ENCODE peak calls at places on chromosomes 2 and 18, in four cellular contexts. One of them, this sample, is unnamed.

GRCh38 chr2:134482766-134483340 is 229.0 kb downstream of the MGAT5 start:
- DNase-seq in cardiac muscle cell: no peak
- DNase-seq in CD4-positive, alpha-beta T cell: no peak
- DNase-seq in adrenal gland: no peak
- DNase-seq in this sample: no peak

GRCh38 chr18:29874519-29875098 is 1167.9 kb downstream of the DSC3 start:
- DNase-seq in CD4-positive, alpha-beta T cell: no peak
- DNase-seq in adrenal gland: no peak
- DNase-seq in cardiac muscle cell: peak; percentile 51
- DNase-seq in this sample: no peak

GRCh38 chr2:109009920-109010610 is 21.0 kb upstream of the EDAR start:
- DNase-seq in cardiac muscle cell: no peak
- DNase-seq in CD4-positive, alpha-beta T cell: no peak
- DNase-seq in adrenal gland: no peak
- DNase-seq in this sample: no peak

GRCh38 chr2:42105330-42106256 is 57.8 kb downstream of the PKDCC start:
- DNase-seq in cardiac muscle cell: no peak
- DNase-seq in adrenal gland: peak; percentile 43
- DNase-seq in CD4-positive, alpha-beta T cell: peak; percentile 90
- DNase-seq in this sample: peak; percentile 47

GRCh38 chr18:55907352-55908045 is 319.5 kb upstream of the TCF4 start:
- DNase-seq in adrenal gland: no peak
- DNase-seq in CD4-positive, alpha-beta T cell: no peak
- DNase-seq in cardiac muscle cell: no peak
- DNase-seq in this sample: no peak

GRCh38 chr2:85135066-85135914 is 2.1 kb downstream of the TCF7L1 start:
- DNase-seq in adrenal gland: no peak
- DNase-seq in CD4-positive, alpha-beta T cell: no peak
- DNase-seq in cardiac muscle cell: peak; percentile 19
- DNase-seq in this sample: no peak

GRCh38 chr2:32711219-32711618 is 83.4 kb downstream of the TTC27 start:
- DNase-seq in adrenal gland: no peak
- DNase-seq in CD4-positive, alpha-beta T cell: no peak
- DNase-seq in cardiac muscle cell: no peak
- DNase-seq in this sample: no peak

GRCh38 chr2:239192975-239193374 is 207.8 kb downstream of the HDAC4 start:
- DNase-seq in cardiac muscle cell: no peak
- DNase-seq in CD4-positive, alpha-beta T cell: no peak
- DNase-seq in adrenal gland: peak; percentile 7
- DNase-seq in this sample: no peak

GRCh38 chr2:229713371-229714079 is 830 bp downstream of the DNER start:
- DNase-seq in CD4-positive, alpha-beta T cell: no peak
- DNase-seq in cardiac muscle cell: peak; percentile 41
- DNase-seq in adrenal gland: peak; percentile 79
- DNase-seq in this sample: no peak

GRCh38 chr2:149100739-149101699 is 62.5 kb downstream of the LYPD6B start:
- DNase-seq in adrenal gland: no peak
- DNase-seq in CD4-positive, alpha-beta T cell: no peak
- DNase-seq in cardiac muscle cell: no peak
- DNase-seq in this sample: no peak

DNA sequence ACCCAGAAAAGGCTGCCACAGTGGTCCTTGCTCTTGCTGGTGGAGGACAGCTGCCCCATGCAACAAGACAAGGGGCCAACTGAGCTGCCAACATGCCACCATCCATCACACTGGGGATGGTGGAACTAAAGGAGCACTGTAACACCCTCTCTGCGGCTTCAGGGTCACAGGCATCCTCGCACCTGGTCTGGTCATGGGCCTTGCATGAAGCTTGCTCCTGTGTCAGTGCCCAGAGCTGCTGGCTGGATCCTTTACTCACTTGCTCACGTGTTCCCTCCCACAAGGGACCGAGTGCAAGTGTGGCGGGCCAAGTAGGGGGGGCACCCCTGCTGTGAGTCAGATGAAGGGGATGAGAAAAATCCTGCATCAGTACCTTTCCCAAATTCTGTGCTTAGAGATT is 972.3 kb upstream of the DDX18 start:
- DNase-seq in adrenal gland: no peak
- DNase-seq in cardiac muscle cell: no peak
- DNase-seq in CD4-positive, alpha-beta T cell: no peak
- DNase-seq in this sample: no peak
- H3K9me3 ChIP-seq in adrenal gland: no peaks in the 10 kb centered on the region
- H3K9me3 ChIP-seq in cardiac muscle cell: no peaks in the 10 kb centered on the region
- H3K9me3 ChIP-seq in CD4-positive, alpha-beta T cell: no peaks in the 10 kb centered on the region
- H3K9me3 ChIP-seq in this sample: no peaks in the 10 kb centered on the region

DNA sequence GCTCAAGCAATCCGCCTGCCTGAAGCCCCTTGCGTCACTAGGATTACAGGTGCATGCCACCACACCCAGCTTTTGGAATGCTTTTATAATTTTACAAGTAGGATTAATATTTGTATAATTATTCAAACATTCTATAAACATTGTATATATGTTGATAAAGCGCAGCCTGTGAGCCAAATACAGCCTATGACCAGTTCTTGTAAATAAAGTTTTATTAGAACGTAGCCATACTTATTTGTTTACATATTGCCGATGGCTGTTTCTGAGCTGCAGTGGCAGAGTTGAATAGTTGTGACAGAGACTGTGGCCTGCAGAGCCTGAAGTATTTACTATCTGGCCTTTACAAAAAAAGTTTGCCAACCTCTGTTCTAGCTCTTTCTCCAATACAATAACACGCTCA is 232.6 kb downstream of the OTX1 start:
- DNase-seq in CD4-positive, alpha-beta T cell: no peak
- DNase-seq in adrenal gland: no peak
- DNase-seq in cardiac muscle cell: no peak
- DNase-seq in this sample: no peak
- H3K9me3 ChIP-seq in CD4-positive, alpha-beta T cell: peaks cover 34% of the 10 kb centered on the region
- H3K9me3 ChIP-seq in adrenal gland: no peaks in the 10 kb centered on the region
- H3K9me3 ChIP-seq in cardiac muscle cell: no peaks in the 10 kb centered on the region
- H3K9me3 ChIP-seq in this sample: no peaks in the 10 kb centered on the region

DNA sequence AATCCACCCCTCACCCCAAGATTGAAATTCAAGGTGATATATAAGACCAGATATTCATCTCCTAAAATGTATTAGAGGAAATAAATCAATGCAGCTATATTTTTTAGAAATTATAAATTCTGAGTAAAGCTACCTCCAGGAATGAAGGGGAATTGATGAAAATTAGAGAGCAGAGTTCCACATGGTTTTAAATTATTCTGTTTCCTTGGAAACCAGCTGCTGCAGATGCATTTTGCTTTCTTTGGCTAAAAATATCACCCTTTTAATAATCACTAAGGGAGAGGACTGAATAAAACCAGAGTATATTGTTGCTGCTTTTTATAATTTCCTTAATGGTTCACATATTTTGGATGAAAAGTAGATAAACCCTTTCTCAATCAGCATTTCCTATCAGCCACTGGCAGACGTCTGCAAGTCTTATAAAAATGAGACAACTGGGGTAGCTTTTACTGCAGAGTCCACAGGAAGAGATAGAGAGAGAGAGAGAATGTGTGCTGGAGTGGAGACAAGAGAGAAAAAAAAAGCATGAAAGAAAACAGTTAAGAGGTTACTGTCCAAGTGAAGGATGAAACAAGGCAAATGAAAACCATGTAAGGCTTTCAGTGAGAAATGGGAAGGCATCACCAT is 2.0 kb downstream of the CSRNP3 start:
- DNase-seq in cardiac muscle cell: peak; percentile 18
- DNase-seq in adrenal gland: no peak
- DNase-seq in CD4-positive, alpha-beta T cell: no peak
- DNase-seq in this sample: no peak
- H3K9me3 ChIP-seq in cardiac muscle cell: no peaks in the 10 kb centered on the region
- H3K9me3 ChIP-seq in adrenal gland: no peaks in the 10 kb centered on the region
- H3K9me3 ChIP-seq in CD4-positive, alpha-beta T cell: no peaks in the 10 kb centered on the region
- H3K9me3 ChIP-seq in this sample: no peaks in the 10 kb centered on the region

GRCh38 chr18:71022389-71022788 is 733.5 kb downstream of the SOCS6 start:
- DNase-seq in adrenal gland: no peak
- DNase-seq in CD4-positive, alpha-beta T cell: no peak
- DNase-seq in cardiac muscle cell: no peak
- DNase-seq in this sample: no peak
- H3K9me3 ChIP-seq in adrenal gland: no peaks in the 10 kb centered on the region
- H3K9me3 ChIP-seq in CD4-positive, alpha-beta T cell: no peaks in the 10 kb centered on the region
- H3K9me3 ChIP-seq in cardiac muscle cell: no peaks in the 10 kb centered on the region
- H3K9me3 ChIP-seq in this sample: no peaks in the 10 kb centered on the region

GRCh38 chr2:115359550-115359949 is 917.1 kb downstream of the DPP10 start:
- DNase-seq in cardiac muscle cell: no peak
- DNase-seq in adrenal gland: no peak
- DNase-seq in CD4-positive, alpha-beta T cell: no peak
- DNase-seq in this sample: no peak
- H3K9me3 ChIP-seq in cardiac muscle cell: no peaks in the 10 kb centered on the region
- H3K9me3 ChIP-seq in adrenal gland: no peaks in the 10 kb centered on the region
- H3K9me3 ChIP-seq in CD4-positive, alpha-beta T cell: no peaks in the 10 kb centered on the region
- H3K9me3 ChIP-seq in this sample: no peaks in the 10 kb centered on the region

GRCh38 chr2:241003830-241004564 is 5.6 kb downstream of the SNED1 start:
- DNase-seq in CD4-positive, alpha-beta T cell: no peak
- DNase-seq in cardiac muscle cell: no peak
- DNase-seq in adrenal gland: no peak
- DNase-seq in this sample: no peak

GRCh38 chr2:241001413-241002274 is 3.2 kb downstream of the SNED1 start:
- DNase-seq in adrenal gland: no peak
- DNase-seq in CD4-positive, alpha-beta T cell: no peak
- DNase-seq in cardiac muscle cell: no peak
- DNase-seq in this sample: no peak

GRCh38 chr2:241003369-241003768 is 5.0 kb downstream of the SNED1 start:
- DNase-seq in cardiac muscle cell: no peak
- DNase-seq in CD4-positive, alpha-beta T cell: no peak
- DNase-seq in adrenal gland: no peak
- DNase-seq in this sample: no peak

GRCh38 chr2:241003047-241003360 is 4.6 kb downstream of the SNED1 start:
- DNase-seq in adrenal gland: no peak
- DNase-seq in CD4-positive, alpha-beta T cell: no peak
- DNase-seq in cardiac muscle cell: no peak
- DNase-seq in this sample: no peak

DNA sequence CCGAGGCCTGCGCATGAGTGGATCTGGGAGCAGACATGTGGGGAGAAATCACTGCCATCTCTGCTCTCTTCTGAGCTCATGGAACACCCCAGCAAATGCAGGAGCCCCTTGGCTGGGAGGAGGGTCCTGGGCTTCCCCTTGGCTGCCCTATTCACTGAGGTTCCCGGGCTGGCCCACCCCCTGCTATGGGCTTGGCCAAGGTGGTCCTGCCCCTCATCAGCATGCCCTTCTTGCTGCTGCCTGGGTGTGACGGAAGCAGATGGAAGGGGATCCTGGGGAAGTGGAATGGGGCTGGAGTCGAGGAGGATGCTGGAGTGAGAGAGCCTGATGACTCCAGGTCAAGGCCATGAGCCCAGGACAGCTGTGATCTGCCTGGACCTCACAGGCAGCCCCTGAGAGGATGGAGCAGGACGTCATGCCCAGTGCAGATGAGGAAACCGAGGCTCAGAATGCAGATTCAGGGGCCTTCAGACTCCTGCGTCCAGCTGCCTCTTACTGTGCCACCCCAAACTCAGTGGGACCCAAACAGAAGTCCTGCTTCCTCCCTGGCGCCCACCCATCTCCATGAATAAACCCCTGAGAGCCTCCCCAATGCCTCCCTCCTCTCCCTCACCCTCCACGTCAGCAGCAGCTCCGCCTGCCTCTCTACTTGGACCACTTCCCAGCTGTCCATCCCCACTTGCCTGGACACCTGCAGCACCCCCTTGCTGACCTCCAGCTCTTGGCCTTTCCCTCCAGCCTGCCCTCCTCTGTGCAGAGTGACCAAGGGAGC is 4.0 kb downstream of the SNED1 start:
- DNase-seq in adrenal gland: no peak
- DNase-seq in CD4-positive, alpha-beta T cell: no peak
- DNase-seq in cardiac muscle cell: no peak
- DNase-seq in this sample: no peak
- H3K9me3 ChIP-seq in adrenal gland: no peaks in the 10 kb centered on the region
- H3K9me3 ChIP-seq in CD4-positive, alpha-beta T cell: peaks cover 21% of the 10 kb centered on the region
- H3K9me3 ChIP-seq in cardiac muscle cell: no peaks in the 10 kb centered on the region
- H3K9me3 ChIP-seq in this sample: peaks cover 3% of the 10 kb centered on the region